ENCODE peak calls at places on chromosomes 1 and 21, in six cellular contexts. One of them, this sample, is unnamed.

GRCh38 chr1:193473932-193474331 is 287.5 kb upstream of the B3GALT2 start:
- DNase-seq in BJ: no peak
- DNase-seq in IMR-90: no peak
- DNase-seq in astrocyte: no peak
- DNase-seq in HL-60: no peak
- DNase-seq in progenitor cell of endocrine pancreas: no peak
- DNase-seq in this sample: no peak

GRCh38 chr21:42565886-42566523 is 52.4 kb downstream of the SLC37A1 start:
- DNase-seq in BJ: no peak
- DNase-seq in IMR-90: no peak
- DNase-seq in astrocyte: no peak
- DNase-seq in HL-60: no peak
- DNase-seq in progenitor cell of endocrine pancreas: no peak
- DNase-seq in this sample: no peak

GRCh38 chr1:157418231-157418630 is 134.1 kb downstream of the FCRL5 start:
- DNase-seq in BJ: no peak
- DNase-seq in IMR-90: no peak
- DNase-seq in astrocyte: no peak
- DNase-seq in HL-60: no peak
- DNase-seq in progenitor cell of endocrine pancreas: no peak
- DNase-seq in this sample: no peak

GRCh38 chr1:177429234-177429633 is 258.5 kb downstream of the BRINP2 start:
- DNase-seq in BJ: no peak
- DNase-seq in IMR-90: no peak
- DNase-seq in astrocyte: no peak
- DNase-seq in HL-60: no peak
- DNase-seq in progenitor cell of endocrine pancreas: no peak
- DNase-seq in this sample: no peak

GRCh38 chr21:45515241-45516061 is 26.8 kb downstream of the SLC19A1 start:
- DNase-seq in BJ: no peak
- DNase-seq in IMR-90: no peak
- DNase-seq in astrocyte: no peak
- DNase-seq in HL-60: no peak
- DNase-seq in progenitor cell of endocrine pancreas: no peak
- DNase-seq in this sample: no peak

GRCh38 chr1:229067546-229067945 is 203.4 kb upstream of the RAB4A start:
- DNase-seq in BJ: no peak
- DNase-seq in IMR-90: no peak
- DNase-seq in astrocyte: no peak
- DNase-seq in HL-60: no peak
- DNase-seq in progenitor cell of endocrine pancreas: no peak
- DNase-seq in this sample: no peak

GRCh38 chr1:115830963-115831362 is 10.0 kb downstream of the NHLH2 start:
- DNase-seq in BJ: no peak
- DNase-seq in IMR-90: no peak
- DNase-seq in astrocyte: no peak
- DNase-seq in HL-60: no peak
- DNase-seq in progenitor cell of endocrine pancreas: no peak
- DNase-seq in this sample: no peak

GRCh38 chr21:42199488-42200463 is 19.2 kb upstream of the ABCG1 start:
- DNase-seq in BJ: peak
- DNase-seq in IMR-90: peak
- DNase-seq in astrocyte: peak
- DNase-seq in HL-60: peak
- DNase-seq in progenitor cell of endocrine pancreas: no peak
- DNase-seq in this sample: peak

GRCh38 chr1:19644761-19645543 is 841 bp downstream of the NBL1 start:
- DNase-seq in BJ: no peak
- DNase-seq in IMR-90: no peak
- DNase-seq in astrocyte: no peak
- DNase-seq in HL-60: peak
- DNase-seq in progenitor cell of endocrine pancreas: no peak
- DNase-seq in this sample: no peak

GRCh38 chr1:248793592-248793991 is 32.1 kb downstream of the SH3BP5L start:
- DNase-seq in BJ: no peak
- DNase-seq in IMR-90: no peak
- DNase-seq in astrocyte: no peak
- DNase-seq in HL-60: no peak
- DNase-seq in progenitor cell of endocrine pancreas: no peak
- DNase-seq in this sample: no peak

GRCh38 chr21:46027855-46028493 is 46.4 kb downstream of the COL6A1 start:
- DNase-seq in BJ: peak
- DNase-seq in IMR-90: peak
- DNase-seq in astrocyte: peak
- DNase-seq in HL-60: no peak
- DNase-seq in progenitor cell of endocrine pancreas: no peak
- DNase-seq in this sample: no peak

GRCh38 chr1:70314706-70315304 is 39.7 kb downstream of the ANKRD13C start:
- DNase-seq in BJ: no peak
- DNase-seq in IMR-90: no peak
- DNase-seq in astrocyte: no peak
- DNase-seq in HL-60: no peak
- DNase-seq in progenitor cell of endocrine pancreas: no peak
- DNase-seq in this sample: no peak
- TF ChIP-seq CTCF in BJ: no peak
- TF ChIP-seq CTCF in IMR-90: no peak
- TF ChIP-seq CTCF in astrocyte: no peak
- TF ChIP-seq CTCF in HL-60: no peak
- TF ChIP-seq CTCF in progenitor cell of endocrine pancreas: peak
- TF ChIP-seq CTCF in this sample: no peak

DNA sequence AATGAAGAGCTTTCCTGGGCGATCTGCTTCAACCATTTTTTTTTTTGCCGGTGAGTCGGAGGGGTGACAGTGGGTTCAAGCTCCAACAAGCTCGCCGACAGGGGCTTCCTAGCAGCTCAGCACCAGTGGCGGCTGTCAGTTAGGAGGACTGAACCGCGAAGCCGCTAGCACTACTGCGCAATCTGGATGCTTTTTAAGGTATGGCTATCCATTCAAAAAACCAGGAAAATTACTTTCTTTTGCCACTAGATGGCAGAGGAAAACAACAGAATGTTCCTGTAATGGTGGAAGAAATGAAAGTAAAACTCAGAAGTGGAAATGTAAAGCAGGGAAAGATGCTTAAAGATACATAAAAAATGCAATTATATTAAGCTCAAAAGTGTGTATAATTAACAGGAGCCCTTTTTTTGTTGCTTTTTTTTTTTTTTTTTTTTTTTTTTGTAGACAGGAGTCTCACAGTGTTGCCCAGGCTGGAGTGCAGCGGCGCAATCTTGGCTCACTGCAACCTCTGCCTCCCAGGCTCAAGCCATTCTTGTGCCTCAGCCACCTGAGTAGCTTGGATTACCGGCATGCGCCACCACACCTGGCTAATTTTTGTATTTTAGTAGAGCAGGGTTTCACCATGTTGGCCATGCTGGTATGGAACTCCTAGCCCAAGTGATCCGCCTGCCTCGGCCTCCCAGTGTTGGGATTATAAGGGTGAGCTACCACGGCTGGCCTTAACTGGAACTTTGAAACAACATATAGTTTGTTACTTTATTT is 8.5 kb downstream of the KYAT3 start:
- DNase-seq in BJ: no peak
- DNase-seq in IMR-90: peak
- DNase-seq in astrocyte: peak
- DNase-seq in HL-60: peak
- DNase-seq in progenitor cell of endocrine pancreas: no peak
- DNase-seq in this sample: peak
- TF ChIP-seq CTCF in BJ: peak
- TF ChIP-seq CTCF in IMR-90: peak
- TF ChIP-seq CTCF in astrocyte: peak
- TF ChIP-seq CTCF in HL-60: no peak
- TF ChIP-seq CTCF in progenitor cell of endocrine pancreas: peak
- TF ChIP-seq CTCF in this sample: peak

DNA sequence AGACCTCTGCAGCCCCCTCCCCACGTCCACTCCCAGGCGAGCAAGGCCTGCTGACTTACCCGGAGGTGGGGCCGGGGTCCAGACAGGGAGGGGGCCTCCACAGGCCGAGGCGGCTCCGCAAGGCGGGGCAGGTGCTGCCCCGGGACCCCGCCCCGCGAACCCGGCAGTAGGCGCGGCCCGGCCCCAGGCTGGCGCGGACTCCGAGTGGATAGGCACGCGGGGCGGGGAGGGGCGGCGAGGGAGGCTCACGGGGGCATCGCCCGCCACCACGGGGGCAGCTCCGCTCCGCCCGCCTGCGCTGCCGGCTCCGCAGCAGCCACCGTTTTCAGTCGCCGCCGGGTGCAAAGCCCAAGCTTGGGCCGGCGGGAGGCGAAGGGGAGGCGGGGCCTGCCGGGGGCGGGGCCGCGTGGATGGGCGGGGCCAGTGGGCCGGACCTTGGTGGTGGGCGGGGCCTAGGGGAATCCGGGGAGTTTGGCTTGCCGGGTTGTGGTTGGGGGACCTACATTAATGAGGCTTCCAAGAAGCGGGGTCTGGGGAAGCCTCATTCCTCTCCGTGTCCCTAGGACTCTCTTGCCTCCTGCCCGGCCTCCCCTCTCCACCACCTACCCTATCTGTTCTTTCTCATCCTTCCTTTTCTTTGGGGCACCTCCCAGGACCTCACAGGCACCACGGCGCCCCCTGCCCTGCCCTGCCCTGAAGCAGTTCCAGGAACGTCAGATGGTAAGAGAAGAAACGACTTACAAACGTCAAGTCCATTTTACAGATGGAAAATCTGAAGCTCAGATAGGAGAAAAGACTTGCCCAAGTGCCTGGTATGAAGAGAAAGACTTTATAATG is at the start of gene RIMS3:
- DNase-seq in BJ: no peak
- DNase-seq in IMR-90: peak
- DNase-seq in astrocyte: no peak
- DNase-seq in HL-60: peak
- DNase-seq in progenitor cell of endocrine pancreas: peak
- DNase-seq in this sample: no peak
- TF ChIP-seq CTCF in BJ: peak
- TF ChIP-seq CTCF in IMR-90: no peak
- TF ChIP-seq CTCF in astrocyte: no peak
- TF ChIP-seq CTCF in HL-60: no peak
- TF ChIP-seq CTCF in progenitor cell of endocrine pancreas: peak
- TF ChIP-seq CTCF in this sample: no peak

GRCh38 chr1:62082456-62083363 is 111.9 kb upstream of the L1TD1 start:
- DNase-seq in BJ: no peak
- DNase-seq in IMR-90: peak
- DNase-seq in astrocyte: no peak
- DNase-seq in HL-60: peak
- DNase-seq in progenitor cell of endocrine pancreas: peak
- DNase-seq in this sample: peak
- TF ChIP-seq CTCF in BJ: peak
- TF ChIP-seq CTCF in IMR-90: peak
- TF ChIP-seq CTCF in astrocyte: peak
- TF ChIP-seq CTCF in HL-60: peak
- TF ChIP-seq CTCF in progenitor cell of endocrine pancreas: peak
- TF ChIP-seq CTCF in this sample: peak

GRCh38 chr1:12594966-12595838 is 22.8 kb downstream of the DHRS3 start:
- DNase-seq in BJ: no peak
- DNase-seq in IMR-90: peak
- DNase-seq in astrocyte: peak
- DNase-seq in HL-60: no peak
- DNase-seq in progenitor cell of endocrine pancreas: peak
- DNase-seq in this sample: no peak

GRCh38 chr1:12593621-12594066 is 24.4 kb downstream of the DHRS3 start:
- DNase-seq in BJ: peak
- DNase-seq in IMR-90: peak
- DNase-seq in astrocyte: no peak
- DNase-seq in HL-60: no peak
- DNase-seq in progenitor cell of endocrine pancreas: no peak
- DNase-seq in this sample: no peak

GRCh38 chr1:12595839-12596821 is 21.9 kb downstream of the DHRS3 start:
- DNase-seq in BJ: peak
- DNase-seq in IMR-90: peak
- DNase-seq in astrocyte: peak
- DNase-seq in HL-60: peak
- DNase-seq in progenitor cell of endocrine pancreas: peak
- DNase-seq in this sample: peak

GRCh38 chr1:12592496-12592895 is 25.5 kb downstream of the DHRS3 start:
- DNase-seq in BJ: no peak
- DNase-seq in IMR-90: no peak
- DNase-seq in astrocyte: no peak
- DNase-seq in HL-60: no peak
- DNase-seq in progenitor cell of endocrine pancreas: no peak
- DNase-seq in this sample: no peak

GRCh38 chr1:12594490-12594889 is 23.5 kb downstream of the DHRS3 start:
- DNase-seq in BJ: no peak
- DNase-seq in IMR-90: no peak
- DNase-seq in astrocyte: no peak
- DNase-seq in HL-60: no peak
- DNase-seq in progenitor cell of endocrine pancreas: no peak
- DNase-seq in this sample: no peak
- TF ChIP-seq CTCF in BJ: no peak
- TF ChIP-seq CTCF in IMR-90: peak
- TF ChIP-seq CTCF in astrocyte: no peak
- TF ChIP-seq CTCF in HL-60: no peak
- TF ChIP-seq CTCF in progenitor cell of endocrine pancreas: no peak
- TF ChIP-seq CTCF in this sample: peak

GRCh38 chr1:87953732-87954344 is 625.2 kb downstream of the LMO4 start:
- DNase-seq in BJ: no peak
- DNase-seq in IMR-90: peak
- DNase-seq in astrocyte: peak
- DNase-seq in HL-60: peak
- DNase-seq in progenitor cell of endocrine pancreas: peak
- DNase-seq in this sample: peak
- TF ChIP-seq CTCF in BJ: peak
- TF ChIP-seq CTCF in IMR-90: peak
- TF ChIP-seq CTCF in astrocyte: peak
- TF ChIP-seq CTCF in HL-60: peak
- TF ChIP-seq CTCF in progenitor cell of endocrine pancreas: peak
- TF ChIP-seq CTCF in this sample: peak

DNA sequence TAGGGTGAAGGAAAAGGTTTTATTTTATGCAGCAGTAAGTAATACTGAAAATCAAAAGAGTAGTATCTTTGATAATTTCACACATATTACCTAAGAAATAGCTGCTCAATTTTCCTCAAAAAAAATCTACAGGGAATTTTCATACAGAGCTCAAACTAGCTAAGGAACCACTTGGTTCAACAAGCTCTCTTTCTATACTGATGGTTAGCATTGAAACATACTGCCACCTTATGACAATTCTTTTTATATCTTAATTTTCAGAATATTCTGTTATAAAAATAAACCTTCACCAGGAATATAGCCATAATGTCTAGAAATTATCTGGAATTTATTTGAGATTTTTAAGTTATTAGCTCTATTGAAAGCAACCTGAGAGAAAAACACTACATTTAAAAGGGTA is 142.1 kb downstream of the DPYD start:
- DNase-seq in BJ: no peak
- DNase-seq in IMR-90: peak
- DNase-seq in astrocyte: peak
- DNase-seq in HL-60: no peak
- DNase-seq in progenitor cell of endocrine pancreas: no peak
- DNase-seq in this sample: no peak
- TF ChIP-seq CTCF in BJ: no peak
- TF ChIP-seq CTCF in IMR-90: peak
- TF ChIP-seq CTCF in astrocyte: no peak
- TF ChIP-seq CTCF in HL-60: no peak
- TF ChIP-seq CTCF in progenitor cell of endocrine pancreas: no peak
- TF ChIP-seq CTCF in this sample: peak

This sample was measured in HFFc6.